ENCODE peak calls at places on chromosomes 2 and 18, in eight cellular contexts. D, M, H, F, A, I, V and T are unnamed samples.

GRCh38 chr18:9570255-9570654 is 44.1 kb downstream of the PPP4R1 start:
- DNase-seq in D (no peak), M (no peak), H (no peak), F (no peak), A (no peak), I (no peak), V (no peak), T (no peak)

GRCh38 chr2:98505991-98506664 is 61.5 kb downstream of the INPP4A start:
- DNase-seq in D (no peak), M (no peak), H (no peak), F (no peak), A (no peak), I (no peak), V (no peak), T (no peak)

GRCh38 chr2:191866675-191867506 is 20.0 kb upstream of the CAVIN2 start:
- DNase-seq in D (no peak), M (no peak), H (peak; percentile 42), F (peak; percentile 85), A (no peak), I (no peak), V (peak; percentile 96), T (peak; percentile 85)

GRCh38 chr2:124261456-124261855 is 236.4 kb downstream of the CNTNAP5 start:
- DNase-seq in D (no peak), M (no peak), H (no peak), F (no peak), A (no peak), I (no peak), V (no peak), T (no peak)

GRCh38 chr2:75415141-75415540 is 145.6 kb downstream of the EVA1A start:
- DNase-seq in D (no peak), M (no peak), H (no peak), F (no peak), A (no peak), I (no peak), V (no peak), T (no peak)

GRCh38 chr2:240461471-240462072 is 26.1 kb downstream of the GPC1 start:
- DNase-seq in D (no peak), M (peak; percentile 61), H (peak; percentile 4), F (no peak), A (no peak), I (no peak), V (no peak), T (no peak)

GRCh38 chr2:237073552-237073951 is 12.1 kb upstream of the COPS8 start:
- DNase-seq in D (no peak), M (no peak), H (no peak), F (peak; percentile 37), A (no peak), I (no peak), V (peak; percentile 91), T (no peak)

GRCh38 chr2:73359915-73360697 is 25.5 kb upstream of the ALMS1 start:
- DNase-seq in D (no peak), M (no peak), H (no peak), F (no peak), A (no peak), I (no peak), V (no peak), T (no peak)

GRCh38 chr2:152694161-152694661 is 23.1 kb downstream of the PRPF40A start:
- DNase-seq in D (no peak), M (no peak), H (no peak), F (peak; percentile 27), A (no peak), I (no peak), V (peak; percentile 90), T (peak; percentile 32)
- H3K4me3 ChIP-seq in D (no peak overlapping the region), M (peak overlapping the region; percentile 23), H (peak overlapping the region; percentile 38), F (peak overlapping the region; percentile 30), A (peak overlapping the region; percentile 19), I (peak overlapping the region; percentile 7), V (peak overlapping the region; percentile 29), T (peak overlapping the region; percentile 35)

DNA sequence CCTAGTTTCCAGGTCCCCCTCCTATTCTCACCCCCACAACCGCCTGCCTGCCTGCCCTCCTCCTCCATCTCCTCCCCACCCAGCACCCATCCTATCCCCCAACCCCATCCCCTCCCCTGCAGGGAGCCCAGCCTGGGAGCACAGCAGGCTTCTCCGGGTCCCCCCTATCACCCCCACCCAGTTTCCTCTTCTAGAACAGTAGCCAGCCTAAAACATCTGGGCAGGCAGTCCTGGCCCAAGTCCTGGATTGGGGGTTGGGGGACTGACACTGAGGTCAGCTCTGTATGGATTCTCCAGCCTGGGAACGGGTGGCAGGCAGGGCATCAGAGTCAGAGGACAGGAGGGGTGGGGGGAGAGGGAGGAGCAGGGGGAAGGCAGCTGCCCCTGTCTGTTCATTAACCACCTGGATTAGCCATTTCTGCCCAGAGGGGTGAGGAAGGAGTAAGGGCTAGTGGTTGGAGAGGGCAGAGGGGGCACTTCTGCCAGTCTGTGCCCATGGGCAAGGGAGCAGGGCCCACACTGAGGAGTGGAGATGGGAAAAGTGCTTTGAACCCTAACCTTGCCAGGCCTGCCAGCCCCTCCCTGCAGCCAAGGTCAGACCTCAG is 60.0 kb downstream of the TNS1 start:
- DNase-seq in D (no peak), M (no peak), H (peak; percentile 44), F (no peak), A (no peak), I (no peak), V (no peak), T (no peak)
- H3K4me3 ChIP-seq in D (no peak overlapping the region), M (peak overlapping the region; percentile 83), H (peak overlapping the region; percentile 83), F (peak overlapping the region; percentile 50), A (peak overlapping the region; percentile 59), I (peak overlapping the region; percentile 67), V (peak overlapping the region; percentile 44), T (peak overlapping the region; percentile 63)

GRCh38 chr2:64858541-64859031 is 130.6 kb upstream of the SLC1A4 start:
- DNase-seq in D (no peak), M (peak; percentile 66), H (no peak), F (no peak), A (no peak), I (no peak), V (peak; percentile 24), T (no peak)
- H3K4me3 ChIP-seq in D (no peak overlapping the region), M (peak overlapping the region; percentile 65), H (peak overlapping the region; percentile 54), F (no peak overlapping the region), A (no peak overlapping the region), I (no peak overlapping the region), V (no peak overlapping the region), T (no peak overlapping the region)

GRCh38 chr18:67599277-67599676 is 82.8 kb upstream of the DSEL start:
- DNase-seq in D (no peak), M (no peak), H (no peak), F (peak; percentile 28), A (no peak), I (no peak), V (peak; percentile 86), T (no peak)

GRCh38 chr18:67600781-67601180 is 84.3 kb upstream of the DSEL start:
- DNase-seq in D (no peak), M (no peak), H (no peak), F (no peak), A (no peak), I (no peak), V (peak; percentile 53), T (no peak)

GRCh38 chr18:67596003-67596402 is 79.5 kb upstream of the DSEL start:
- DNase-seq in D (no peak), M (no peak), H (no peak), F (no peak), A (no peak), I (no peak), V (no peak), T (no peak)

GRCh38 chr18:67600181-67600631 is 83.7 kb upstream of the DSEL start:
- DNase-seq in D (no peak), M (no peak), H (no peak), F (peak; percentile 77), A (no peak), I (no peak), V (peak; percentile 95), T (no peak)

GRCh38 chr18:67597759-67598158 is 81.2 kb upstream of the DSEL start:
- DNase-seq in D (no peak), M (no peak), H (no peak), F (no peak), A (no peak), I (no peak), V (no peak), T (no peak)
- H3K4me3 ChIP-seq in D (no peak overlapping the region), M (no peak overlapping the region), H (no peak overlapping the region), F (no peak overlapping the region), A (no peak overlapping the region), I (no peak overlapping the region), V (no peak overlapping the region), T (no peak overlapping the region)